ENCODE peak calls at places on chromosomes 1 and 21, in four cellular contexts. Y is H1, D is GM12878, E is HepG2. T is an unnamed sample.

GRCh38 chr21:42063206-42063577 is 7.9 kb upstream of the UMODL1 start:
- DNase-seq in Y (no peak), D (peak; percentile 36), E (no peak), T (no peak)

GRCh38 chr1:81706650-81707435 is 93.9 kb upstream of the ADGRL2 start:
- DNase-seq in Y (no peak), D (no peak), E (no peak), T (no peak)

GRCh38 chr1:33111965-33112364 is 31.0 kb downstream of the AZIN2 start:
- DNase-seq in Y (no peak), D (no peak), E (peak; percentile 16), T (no peak)

GRCh38 chr1:95640746-95641145 is 406.7 kb downstream of the RWDD3 start:
- DNase-seq in Y (no peak), D (no peak), E (peak; percentile 44), T (no peak)

GRCh38 chr1:54159733-54160316 is 7.0 kb upstream of the CDCP2 start:
- DNase-seq in Y (no peak), D (no peak), E (no peak), T (no peak)

GRCh38 chr1:29385966-29386365 is 149.6 kb downstream of the PTPRU start:
- DNase-seq in Y (no peak), D (no peak), E (no peak), T (no peak)

GRCh38 chr1:24968941-24969585 is 39.0 kb upstream of the RUNX3 start:
- DNase-seq in Y (no peak), D (no peak), E (no peak), T (no peak)

GRCh38 chr1:201153474-201154388 is 543 bp downstream of the TMEM9 start:
- DNase-seq in Y (no peak), D (no peak), E (no peak), T (peak; percentile 38)

GRCh38 chr1:56758135-56758534 is 61.1 kb downstream of the FYB2 start:
- DNase-seq in Y (peak; percentile 21), D (no peak), E (peak; percentile 42), T (peak; percentile 42)

GRCh38 chr1:75345538-75346292 is 211.5 kb downstream of the LHX8 start:
- DNase-seq in Y (no peak), D (no peak), E (no peak), T (no peak)

GRCh38 chr1:220595179-220595578 is 67.2 kb downstream of the MARK1 start:
- DNase-seq in Y (no peak), D (no peak), E (no peak), T (no peak)

GRCh38 chr1:16076003-16076870 is 2.8 kb upstream of the FAM131C start:
- DNase-seq in Y (no peak), D (no peak), E (no peak), T (no peak)

GRCh38 chr1:63946866-63947491 is 173.2 kb downstream of the ROR1 start:
- DNase-seq in Y (no peak), D (no peak), E (no peak), T (no peak)

GRCh38 chr1:63951076-63951946 is 177.5 kb downstream of the ROR1 start:
- DNase-seq in Y (no peak), D (no peak), E (no peak), T (no peak)

GRCh38 chr1:63947904-63948303 is 174.1 kb downstream of the ROR1 start:
- DNase-seq in Y (no peak), D (no peak), E (no peak), T (no peak)

GRCh38 chr1:63945943-63946342 is 172.1 kb downstream of the ROR1 start:
- DNase-seq in Y (no peak), D (no peak), E (no peak), T (no peak)

DNA sequence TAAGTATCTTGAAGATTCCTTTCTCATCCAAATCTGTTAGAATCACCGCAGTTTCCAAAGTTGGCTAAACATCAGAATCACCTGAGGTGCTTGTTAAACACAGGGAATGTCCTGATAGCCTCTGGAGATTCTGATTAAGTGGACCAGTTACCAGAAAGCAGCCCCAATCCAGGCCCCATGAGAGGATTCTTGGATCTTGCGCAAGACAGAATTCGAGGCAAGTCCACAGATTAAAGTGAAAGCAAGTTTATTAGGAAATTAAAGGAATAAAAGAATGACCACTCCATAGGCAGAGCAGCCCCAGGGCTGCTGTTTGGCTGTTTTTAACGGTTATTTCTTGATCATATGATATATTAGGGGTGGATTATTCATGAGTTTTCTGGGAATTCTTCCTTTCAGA is 176.1 kb downstream of the ROR1 start:
- DNase-seq in Y (no peak), D (no peak), E (no peak), T (no peak)
- TF ChIP-seq ZNF274 in Y (no peak), D (no peak), E (no peak), T (no peak)

GRCh38 chr21:44996983-44997936 is 57.4 kb downstream of the SLX9 start:
- DNase-seq in Y (no peak), D (no peak), E (no peak), T (no peak)
- TF ChIP-seq SUZ12 in Y (no peak), D (no peak), E (no peak), T (no peak)

GRCh38 chr1:41277371-41277994 is 35.4 kb upstream of the SCMH1 start:
- DNase-seq in Y (no peak), D (no peak), E (no peak), T (no peak)
- TF ChIP-seq ZNF274 in Y (no peak), D (no peak), E (no peak), T (no peak)

GRCh38 chr1:170166518-170167180 is 20.9 kb downstream of the NTMT2 start:
- DNase-seq in Y (no peak), D (no peak), E (no peak), T (no peak)

GRCh38 chr1:170164103-170164763 is 18.5 kb downstream of the NTMT2 start:
- DNase-seq in Y (no peak), D (no peak), E (no peak), T (no peak)

GRCh38 chr1:170162385-170163226 is 16.8 kb downstream of the NTMT2 start:
- DNase-seq in Y (no peak), D (no peak), E (peak; percentile 9), T (no peak)

DNA sequence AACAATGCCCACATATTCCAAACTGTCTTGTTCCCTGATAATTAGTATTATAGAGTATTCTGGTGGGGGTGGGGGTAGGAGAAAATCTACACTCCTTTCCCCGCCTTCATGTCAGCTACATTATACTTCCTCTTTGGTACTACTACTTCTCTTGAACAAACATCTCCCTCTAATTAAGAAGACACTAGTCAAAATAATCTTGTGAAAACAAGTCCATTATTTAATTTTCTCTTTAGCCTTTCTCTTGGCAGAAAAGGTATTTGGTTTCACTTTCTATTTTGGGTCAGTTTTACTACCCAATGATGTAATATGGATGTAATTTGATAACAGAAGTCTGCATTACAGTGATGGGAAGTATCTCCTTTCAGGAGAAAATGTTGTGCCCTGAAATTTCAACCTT is 22.5 kb downstream of the NTMT2 start:
- DNase-seq in Y (no peak), D (no peak), E (no peak), T (no peak)
- TF ChIP-seq SUZ12 in Y (no peak), D (no peak), E (no peak), T (no peak)

GRCh38 chr1:7594002-7594713 is 176.9 kb upstream of the VAMP3 start:
- DNase-seq in Y (no peak), D (no peak), E (no peak), T (no peak)
- TF ChIP-seq ZNF274 in Y (no peak), D (no peak), E (no peak), T (no peak)

GRCh38 chr1:168408531-168409242 is 128.0 kb downstream of the TBX19 start:
- DNase-seq in Y (no peak), D (peak; percentile 42), E (peak; percentile 31), T (no peak)
- TF ChIP-seq SUZ12 in Y (no peak), D (no peak), E (no peak), T (no peak)

GRCh38 chr1:4657244-4657789 is 2.9 kb downstream of the AJAP1 start:
- DNase-seq in Y (no peak), D (no peak), E (no peak), T (no peak)

GRCh38 chr1:4653796-4654715 is at the start of gene AJAP1:
- DNase-seq in Y (no peak), D (no peak), E (no peak), T (no peak)

GRCh38 chr1:4654764-4655673 is 610 bp downstream of the AJAP1 start:
- DNase-seq in Y (no peak), D (no peak), E (no peak), T (no peak)

GRCh38 chr1:4656533-4657140 is 2.2 kb downstream of the AJAP1 start:
- DNase-seq in Y (no peak), D (no peak), E (no peak), T (no peak)

GRCh38 chr1:4655674-4656532 is 1.5 kb downstream of the AJAP1 start:
- DNase-seq in Y (no peak), D (no peak), E (no peak), T (no peak)
- TF ChIP-seq ZNF274 in Y (no peak), D (no peak), E (no peak), T (no peak)

DNA sequence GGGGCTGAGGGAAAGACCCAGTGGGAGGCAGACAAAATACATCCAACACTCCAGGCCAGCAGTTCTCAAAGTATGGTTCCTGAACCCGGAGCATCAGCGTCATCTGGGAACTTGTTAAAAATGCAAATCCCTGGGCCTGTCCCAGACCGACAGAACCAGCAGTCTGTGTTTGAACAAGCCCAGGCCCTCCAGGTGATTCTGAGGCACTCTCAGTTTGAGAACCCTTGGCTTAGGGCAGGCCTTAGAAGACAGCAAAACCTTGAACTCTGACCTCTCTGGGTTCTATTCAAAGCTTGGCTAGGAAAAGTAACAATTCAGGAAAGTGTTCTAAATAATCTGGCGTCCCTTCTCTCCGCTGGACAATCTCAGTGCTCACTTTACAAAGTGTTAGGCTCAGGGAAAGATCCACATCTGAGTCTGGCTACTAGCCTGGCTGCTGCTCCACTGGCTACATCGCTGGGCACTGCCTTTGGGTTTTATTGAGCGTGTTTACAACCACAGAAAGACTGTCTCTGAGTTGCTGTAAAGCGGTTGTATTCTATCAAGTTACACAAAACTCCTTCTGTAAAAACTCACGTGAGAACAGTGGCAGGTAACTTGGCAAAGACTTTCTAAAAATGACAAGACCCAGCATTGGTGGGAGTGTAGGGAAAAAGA is 166.1 kb downstream of the HIVEP3 start:
- DNase-seq in Y (no peak), D (no peak), E (no peak), T (no peak)
- TF ChIP-seq SUZ12 in Y (no peak), D (no peak), E (no peak), T (no peak)